ENCODE peak calls at places on chromosomes 5 and 9, in five cellular contexts. A is GM03348, J is globus pallidus, Z is mucosa of gallbladder, H is NCI-H1436. E is an unnamed sample.

GRCh38 chr5:32504923-32505596 is 60.5 kb upstream of the ZFR start:
- DNase-seq in A (peak), J (peak), Z (peak), H (peak), E (peak)

GRCh38 chr5:32511778-32512374 is 67.3 kb upstream of the ZFR start:
- DNase-seq in A (no peak), J (no peak), Z (no peak), H (no peak), E (no peak)

GRCh38 chr5:133050500-133050899 is 1.3 kb upstream of the HSPA4 start:
- DNase-seq in A (no peak), J (no peak), Z (no peak), H (no peak), E (no peak)

GRCh38 chr5:13189532-13189931 is 755.0 kb downstream of the DNAH5 start:
- DNase-seq in A (no peak), J (no peak), Z (no peak), H (no peak), E (no peak)

GRCh38 chr9:95407524-95407923 is 90.0 kb upstream of the FANCC start:
- DNase-seq in A (no peak), J (no peak), Z (no peak), H (no peak), E (no peak)

GRCh38 chr9:115165233-115165632 is 47.3 kb upstream of the TNC start:
- DNase-seq in A (no peak), J (no peak), Z (no peak), H (no peak), E (no peak)

GRCh38 chr9:94681508-94681907 is 42.2 kb upstream of the FBP1 start:
- DNase-seq in A (peak), J (peak), Z (peak), H (peak), E (peak)

GRCh38 chr9:136552117-136552685 is 6.4 kb upstream of the NOTCH1 start:
- DNase-seq in A (peak), J (no peak), Z (no peak), H (no peak), E (no peak)

GRCh38 chr5:149240354-149240998 is 31.2 kb upstream of the AFAP1L1 start:
- DNase-seq in A (no peak), J (no peak), Z (peak), H (no peak), E (peak)

GRCh38 chr9:129907196-129907595 is 71.9 kb downstream of the USP20 start:
- DNase-seq in A (no peak), J (no peak), Z (no peak), H (no peak), E (no peak)

GRCh38 chr9:135422340-135422944 is 57.1 kb upstream of the PPP1R26 start:
- DNase-seq in A (no peak), J (peak), Z (no peak), H (no peak), E (no peak)

GRCh38 chr5:79702606-79703380 is 13.2 kb downstream of the CMYA5 start:
- DNase-seq in A (peak), J (no peak), Z (no peak), H (no peak), E (no peak)

GRCh38 chr9:93134740-93135444 is 841 bp upstream of the NINJ1 start:
- DNase-seq in A (no peak), J (no peak), Z (no peak), H (no peak), E (peak)

GRCh38 chr9:127598839-127599549 is 13.1 kb upstream of the STXBP1 start:
- DNase-seq in A (no peak), J (no peak), Z (no peak), H (peak), E (peak)

GRCh38 chr5:150473673-150474358 is 24.3 kb upstream of the RPS14 start:
- DNase-seq in A (peak), J (no peak), Z (no peak), H (no peak), E (no peak)

GRCh38 chr9:116000748-116001329 is 152.8 kb upstream of the PAPPA start:
- DNase-seq in A (no peak), J (no peak), Z (no peak), H (no peak), E (no peak)

GRCh38 chr5:173835662-173836061 is 52.5 kb upstream of the CPEB4 start:
- DNase-seq in A (no peak), J (no peak), Z (no peak), H (no peak), E (no peak)

GRCh38 chr5:175892401-175892800 is 21.0 kb downstream of the CPLX2 start:
- DNase-seq in A (no peak), J (no peak), Z (no peak), H (no peak), E (no peak)

GRCh38 chr9:101601904-101602765 is 7.4 kb upstream of the PPP3R2 start:
- DNase-seq in A (peak), J (peak), Z (peak), H (peak), E (no peak)

GRCh38 chr5:168528521-168529360 is at the start of gene FBLL1:
- DNase-seq in A (peak), J (no peak), Z (peak), H (peak), E (peak)

GRCh38 chr5:127564002-127564769 is 46.7 kb downstream of the PRRC1 start:
- DNase-seq in A (peak), J (peak), Z (peak), H (peak), E (no peak)

GRCh38 chr5:68383888-68384310 is 168.3 kb downstream of the PIK3R1 start:
- DNase-seq in A (no peak), J (no peak), Z (no peak), H (no peak), E (no peak)

GRCh38 chr5:71830626-71831539 is 111.8 kb downstream of the CARTPT start:
- DNase-seq in A (peak), J (peak), Z (peak), H (peak), E (peak)

GRCh38 chr9:132586830-132587483 is 4.6 kb downstream of the BARHL1 start:
- DNase-seq in A (no peak), J (no peak), Z (no peak), H (no peak), E (no peak)

GRCh38 chr5:119943148-119943547 is 313.8 kb downstream of the FAM170A start:
- DNase-seq in A (peak), J (no peak), Z (no peak), H (no peak), E (no peak)

GRCh38 chr9:130137081-130137869 is 34.9 kb upstream of the NCS1 start:
- DNase-seq in A (no peak), J (no peak), Z (no peak), H (no peak), E (no peak)

GRCh38 chr9:87238545-87238944 is 259.1 kb upstream of the DAPK1 start:
- DNase-seq in A (no peak), J (no peak), Z (no peak), H (no peak), E (no peak)

GRCh38 chr5:1064383-1065142 is 47.3 kb downstream of the SLC12A7 start:
- DNase-seq in A (no peak), J (no peak), Z (no peak), H (no peak), E (no peak)

GRCh38 chr5:154042751-154043150 is 4.0 kb downstream of the MFAP3 start:
- DNase-seq in A (peak), J (no peak), Z (no peak), H (no peak), E (no peak)

GRCh38 chr9:134043531-134043988 is 18.3 kb downstream of the BRD3OS start:
- DNase-seq in A (no peak), J (no peak), Z (no peak), H (no peak), E (peak)

GRCh38 chr9:120886490-120886967 is 9.5 kb upstream of the PHF19 start:
- DNase-seq in A (peak), J (no peak), Z (no peak), H (no peak), E (peak)

GRCh38 chr9:128160603-128160987 is 530 bp downstream of the BBLN start:
- DNase-seq in A (peak), J (no peak), Z (no peak), H (no peak), E (peak)

GRCh38 chr5:23319906-23320305 is 187.5 kb upstream of the PRDM9 start:
- DNase-seq in A (no peak), J (no peak), Z (no peak), H (no peak), E (no peak)

GRCh38 chr9:85192750-85193149 is 523.2 kb downstream of the NTRK2 start:
- DNase-seq in A (no peak), J (no peak), Z (no peak), H (no peak), E (no peak)

GRCh38 chr9:108953983-108954574 is 19.9 kb downstream of the ABITRAM start:
- DNase-seq in A (peak), J (peak), Z (no peak), H (peak), E (no peak)

GRCh38 chr9:38424918-38425317 is 664 bp upstream of the IGFBPL1 start:
- DNase-seq in A (no peak), J (no peak), Z (no peak), H (no peak), E (no peak)

GRCh38 chr9:125525846-125526619 is 181.0 kb downstream of the MAPKAP1 start:
- DNase-seq in A (peak), J (no peak), Z (no peak), H (no peak), E (no peak)

E was measured in right cardiac atrium.